ENCODE peak calls at places on chromosomes 4 and X, in four cellular contexts. One of them, this sample, is unnamed.

GRCh38 chr4:5711479-5712184 is 631 bp downstream of the EVC start:
- DNase-seq in left ventricle myocardium inferior: peak; percentile 39
- DNase-seq in HEK293T: no peak
- DNase-seq in AG08396: peak; percentile 78
- DNase-seq in this sample: no peak

GRCh38 chr4:158025131-158025530 is 147.7 kb downstream of the GASK1B start:
- DNase-seq in AG08396: no peak
- DNase-seq in HEK293T: peak; percentile 10
- DNase-seq in left ventricle myocardium inferior: no peak
- DNase-seq in this sample: no peak

GRCh38 chr4:113996599-113997177 is 17.2 kb upstream of the ARSJ start:
- DNase-seq in left ventricle myocardium inferior: no peak
- DNase-seq in AG08396: no peak
- DNase-seq in HEK293T: no peak
- DNase-seq in this sample: no peak

GRCh38 chr4:8768357-8768999 is 103.2 kb downstream of the HMX1 start:
- DNase-seq in left ventricle myocardium inferior: peak; percentile 7
- DNase-seq in AG08396: no peak
- DNase-seq in HEK293T: no peak
- DNase-seq in this sample: no peak

GRCh38 chr4:1856920-1857699 is 1.2 kb upstream of the LETM1 start:
- DNase-seq in left ventricle myocardium inferior: no peak
- DNase-seq in AG08396: peak; percentile 62
- DNase-seq in HEK293T: no peak
- DNase-seq in this sample: no peak

GRCh38 chr4:57424231-57424897 is 314.2 kb upstream of the IGFBP7 start:
- DNase-seq in AG08396: peak; percentile 47
- DNase-seq in HEK293T: no peak
- DNase-seq in left ventricle myocardium inferior: no peak
- DNase-seq in this sample: no peak

GRCh38 chrX:57641338-57641737 is 38.7 kb downstream of the NLRP2B start:
- DNase-seq in AG08396: no peak
- DNase-seq in HEK293T: no peak
- DNase-seq in left ventricle myocardium inferior: no peak
- DNase-seq in this sample: no peak

GRCh38 chr4:27088491-27088890 is 227.8 kb downstream of the STIM2 start:
- DNase-seq in AG08396: no peak
- DNase-seq in HEK293T: no peak
- DNase-seq in left ventricle myocardium inferior: no peak
- DNase-seq in this sample: no peak

GRCh38 chr4:56630876-56631666 is 50.0 kb downstream of the HOPX start:
- DNase-seq in HEK293T: no peak
- DNase-seq in AG08396: peak; percentile 48
- DNase-seq in left ventricle myocardium inferior: no peak
- DNase-seq in this sample: no peak

GRCh38 chrX:2261838-2262678 is 238.7 kb downstream of the DHRSX start:
- DNase-seq in HEK293T: no peak
- DNase-seq in left ventricle myocardium inferior: no peak
- DNase-seq in AG08396: no peak
- DNase-seq in this sample: no peak

GRCh38 chr4:169099775-169100180 is 89.7 kb upstream of the CBR4 start:
- DNase-seq in left ventricle myocardium inferior: no peak
- DNase-seq in AG08396: no peak
- DNase-seq in HEK293T: no peak
- DNase-seq in this sample: no peak

GRCh38 chr4:37726666-37727065 is 40.5 kb upstream of the RELL1 start:
- DNase-seq in AG08396: no peak
- DNase-seq in HEK293T: no peak
- DNase-seq in left ventricle myocardium inferior: no peak
- DNase-seq in this sample: no peak

GRCh38 chr4:79983431-79983830 is 89.6 kb downstream of the ANTXR2 start:
- DNase-seq in left ventricle myocardium inferior: no peak
- DNase-seq in AG08396: no peak
- DNase-seq in HEK293T: no peak
- DNase-seq in this sample: no peak

GRCh38 chrX:10110984-10111363 is 45.8 kb upstream of the CLCN4 start:
- DNase-seq in HEK293T: no peak
- DNase-seq in left ventricle myocardium inferior: no peak
- DNase-seq in AG08396: no peak
- DNase-seq in this sample: no peak

GRCh38 chr4:127400736-127401346 is 231.9 kb upstream of the INTU start:
- DNase-seq in HEK293T: peak; percentile 50
- DNase-seq in AG08396: peak; percentile 60
- DNase-seq in left ventricle myocardium inferior: peak; percentile 28
- DNase-seq in this sample: no peak

GRCh38 chr4:75654905-75655304 is 18.3 kb downstream of the G3BP2 start:
- DNase-seq in left ventricle myocardium inferior: no peak
- DNase-seq in HEK293T: no peak
- DNase-seq in AG08396: no peak
- DNase-seq in this sample: no peak

GRCh38 chr4:110917835-110918234 is 295.0 kb upstream of the PITX2 start:
- DNase-seq in HEK293T: no peak
- DNase-seq in left ventricle myocardium inferior: no peak
- DNase-seq in AG08396: no peak
- DNase-seq in this sample: no peak

GRCh38 chrX:17605676-17606075 is 131.6 kb upstream of the SCML1 start:
- DNase-seq in AG08396: peak; percentile 34
- DNase-seq in HEK293T: no peak
- DNase-seq in left ventricle myocardium inferior: no peak
- DNase-seq in this sample: no peak

GRCh38 chr4:3687538-3687937 is 78.6 kb upstream of the ADRA2C start:
- DNase-seq in AG08396: no peak
- DNase-seq in HEK293T: no peak
- DNase-seq in left ventricle myocardium inferior: no peak
- DNase-seq in this sample: no peak

GRCh38 chrX:68693481-68694410 is 46.3 kb downstream of the STARD8 start:
- DNase-seq in AG08396: peak; percentile 82
- DNase-seq in left ventricle myocardium inferior: peak; percentile 86
- DNase-seq in HEK293T: peak; percentile 76
- DNase-seq in this sample: peak; percentile 46

GRCh38 chr4:151652841-151653547 is 107.8 kb downstream of the GATB start:
- DNase-seq in AG08396: no peak
- DNase-seq in left ventricle myocardium inferior: no peak
- DNase-seq in HEK293T: no peak
- DNase-seq in this sample: no peak

GRCh38 chr4:1201851-1202525 is 29.6 kb upstream of the SPON2 start:
- DNase-seq in HEK293T: no peak
- DNase-seq in left ventricle myocardium inferior: no peak
- DNase-seq in AG08396: peak; percentile 82
- DNase-seq in this sample: no peak

GRCh38 chr4:5647351-5647750 is 61.0 kb downstream of the EVC2 start:
- DNase-seq in AG08396: no peak
- DNase-seq in left ventricle myocardium inferior: no peak
- DNase-seq in HEK293T: no peak
- DNase-seq in this sample: no peak

GRCh38 chr4:134632056-134632455 is 430.5 kb upstream of the PABPC4L start:
- DNase-seq in left ventricle myocardium inferior: no peak
- DNase-seq in AG08396: no peak
- DNase-seq in HEK293T: no peak
- DNase-seq in this sample: no peak

GRCh38 chrX:31166832-31167231 is 95.0 kb upstream of the FTHL17 start:
- DNase-seq in AG08396: no peak
- DNase-seq in left ventricle myocardium inferior: no peak
- DNase-seq in HEK293T: no peak
- DNase-seq in this sample: no peak

GRCh38 chr4:180100433-180101344 is 2142.5 kb upstream of the TENM3 start:
- DNase-seq in AG08396: no peak
- DNase-seq in HEK293T: no peak
- DNase-seq in left ventricle myocardium inferior: no peak
- DNase-seq in this sample: no peak

GRCh38 chrX:2767631-2768455 is 16.0 kb downstream of the XG start:
- DNase-seq in left ventricle myocardium inferior: peak; percentile 50
- DNase-seq in HEK293T: no peak
- DNase-seq in AG08396: peak; percentile 21
- DNase-seq in this sample: no peak

GRCh38 chr4:52059372-52059771 is 8.3 kb downstream of the SPATA18 start:
- DNase-seq in HEK293T: no peak
- DNase-seq in AG08396: no peak
- DNase-seq in left ventricle myocardium inferior: no peak
- DNase-seq in this sample: no peak

GRCh38 chr4:42331040-42331439 is 66.2 kb upstream of the SHISA3 start:
- DNase-seq in left ventricle myocardium inferior: no peak
- DNase-seq in AG08396: no peak
- DNase-seq in HEK293T: no peak
- DNase-seq in this sample: no peak

GRCh38 chr4:143046454-143046853 is 138.3 kb upstream of the USP38 start:
- DNase-seq in HEK293T: no peak
- DNase-seq in AG08396: no peak
- DNase-seq in left ventricle myocardium inferior: no peak
- DNase-seq in this sample: no peak

GRCh38 chr4:26936284-26937065 is 75.8 kb downstream of the STIM2 start:
- DNase-seq in HEK293T: no peak
- DNase-seq in AG08396: no peak
- DNase-seq in left ventricle myocardium inferior: no peak
- DNase-seq in this sample: no peak

GRCh38 chrX:28582494-28582893 is 4.8 kb upstream of the IL1RAPL1 start:
- DNase-seq in AG08396: no peak
- DNase-seq in left ventricle myocardium inferior: no peak
- DNase-seq in HEK293T: no peak
- DNase-seq in this sample: no peak

GRCh38 chr4:6955261-6955911 is 45.8 kb downstream of the TBC1D14 start:
- DNase-seq in left ventricle myocardium inferior: no peak
- DNase-seq in HEK293T: no peak
- DNase-seq in AG08396: no peak
- DNase-seq in this sample: no peak

This sample was measured in NCI-H2227 treated with DMSO at 0.1 percent for 48 hours.